ENCODE peak calls at places on chromosome X, in four cellular contexts. V is sigmoid colon, I is thoracic aorta, D is endothelial cell. X is an unnamed sample.

GRCh38 chrX:25012793-25013592 is 2.8 kb downstream of the ARX start:
- DNase-seq in V (no peak), I (no peak), D (no peak), X (no peak)

GRCh38 chrX:679161-679979 is 48.8 kb downstream of the SHOX start:
- DNase-seq in V (no peak), I (no peak), D (no peak), X (no peak)

GRCh38 chrX:63560601-63561218 is 209.6 kb upstream of the SPIN4 start:
- DNase-seq in V (peak), I (peak), D (peak), X (peak)

GRCh38 chrX:1591863-1592127 is 391 bp downstream of the AKAP17A start:
- DNase-seq in V (no peak), I (no peak), D (no peak), X (no peak)

GRCh38 chrX:1244164-1245076 is 24.2 kb upstream of the CSF2RA start:
- DNase-seq in V (no peak), I (no peak), D (no peak), X (peak)

GRCh38 chrX:132101799-132102198 is 26.0 kb downstream of the FRMD7 start:
- DNase-seq in V (no peak), I (no peak), D (no peak), X (no peak)

GRCh38 chrX:6053126-6053625 is 175.5 kb downstream of the NLGN4X start:
- DNase-seq in V (no peak), I (no peak), D (no peak), X (no peak)

GRCh38 chrX:154458116-154458953 is at the start of gene PLXNA3:
- DNase-seq in V (no peak), I (no peak), D (peak), X (peak)

GRCh38 chrX:21756785-21757529 is 959 bp downstream of the SMPX start:
- DNase-seq in V (no peak), I (no peak), D (no peak), X (no peak)

GRCh38 chrX:18010251-18010650 is 149.2 kb upstream of the RAI2 start:
- DNase-seq in V (no peak), I (no peak), D (no peak), X (no peak)

GRCh38 chrX:53193093-53193492 is 31.9 kb downstream of the KDM5C start:
- DNase-seq in V (no peak), I (no peak), D (no peak), X (no peak)

GRCh38 chrX:53188763-53189162 is 36.2 kb downstream of the KDM5C start:
- DNase-seq in V (no peak), I (no peak), D (no peak), X (no peak)

GRCh38 chrX:53194308-53194707 is 30.7 kb downstream of the KDM5C start:
- DNase-seq in V (no peak), I (no peak), D (no peak), X (no peak)

GRCh38 chrX:53186363-53186762 is 38.6 kb downstream of the KDM5C start:
- DNase-seq in V (no peak), I (no peak), D (no peak), X (no peak)

DNA sequence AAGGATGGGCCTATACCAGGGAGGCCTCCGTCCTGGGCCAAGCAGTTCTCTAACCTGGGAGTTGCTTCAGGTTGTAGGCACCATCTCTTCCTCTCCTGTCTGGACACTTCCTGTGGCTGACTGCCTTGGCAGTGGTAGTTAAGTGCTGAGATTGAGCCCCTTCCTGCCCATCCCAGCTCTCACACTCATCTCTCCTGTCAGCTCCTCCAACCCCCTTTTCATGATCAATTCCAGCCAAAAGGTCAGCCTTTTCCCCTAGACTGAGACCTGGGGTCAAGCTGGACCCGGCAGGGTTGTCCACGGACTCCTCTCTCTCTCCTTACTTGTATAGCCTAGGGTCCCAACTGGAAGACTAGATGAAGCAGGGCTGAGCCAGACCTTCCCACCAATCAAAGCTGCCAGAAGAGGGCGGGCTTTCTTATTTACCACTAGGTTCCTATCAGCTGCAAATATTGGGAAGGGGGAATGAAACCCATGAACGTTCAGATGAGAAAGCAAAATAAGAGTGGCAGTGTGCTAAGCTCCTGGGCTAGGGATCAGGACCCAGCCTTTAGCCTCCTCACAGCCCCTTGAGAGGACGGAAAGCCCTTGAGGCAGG is 34.5 kb downstream of the KDM5C start:
- DNase-seq in V (no peak), I (no peak), D (peak), X (no peak)
- TF ChIP-seq CTCF in V (no peak), I (no peak), D (no peak), X (peak)

DNA sequence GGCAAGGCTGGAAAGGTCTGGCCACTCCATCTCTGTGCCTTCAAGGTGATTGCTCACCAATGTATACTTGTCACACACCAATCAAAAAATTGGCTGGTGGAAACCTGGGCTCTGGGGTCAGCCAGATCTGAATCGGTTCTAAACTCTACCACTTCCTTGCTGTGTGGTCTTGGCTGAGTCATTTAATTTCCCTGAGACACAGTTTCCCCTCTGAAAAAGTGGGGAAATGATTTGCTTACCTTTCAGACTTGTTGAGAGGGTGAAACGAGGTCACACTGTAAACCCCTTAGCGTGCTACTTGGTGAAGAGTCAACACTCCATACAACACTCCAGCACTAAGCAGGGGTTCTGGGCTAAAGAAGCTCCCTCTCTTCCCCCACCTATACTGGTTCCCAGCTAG is 252.3 kb upstream of the ZIC3 start:
- DNase-seq in V (no peak), I (no peak), D (no peak), X (no peak)
- TF ChIP-seq CTCF in V (no peak), I (no peak), D (no peak), X (no peak)

DNA sequence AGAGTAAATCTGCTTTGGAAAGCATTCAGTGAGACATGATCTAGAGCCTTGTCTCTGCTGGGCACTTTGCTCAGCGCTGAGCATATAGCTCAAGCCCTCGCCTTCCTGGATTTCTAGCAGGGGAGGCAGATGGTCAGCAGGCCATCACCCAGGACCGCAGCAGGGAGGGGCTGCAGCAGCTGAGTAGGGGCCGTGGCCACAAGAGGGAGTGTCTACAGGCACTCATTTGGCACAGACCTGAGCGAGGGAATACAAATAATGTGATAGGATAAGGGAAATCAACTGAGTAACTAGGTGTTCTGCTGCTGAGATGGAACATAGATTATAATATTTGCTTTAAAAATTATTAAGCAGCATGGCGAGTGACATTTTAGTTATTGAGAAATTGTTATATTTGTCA is 30.2 kb downstream of the OFD1 start:
- DNase-seq in V (no peak), I (no peak), D (peak), X (no peak)
- TF ChIP-seq CTCF in V (no peak), I (no peak), D (no peak), X (no peak)

DNA sequence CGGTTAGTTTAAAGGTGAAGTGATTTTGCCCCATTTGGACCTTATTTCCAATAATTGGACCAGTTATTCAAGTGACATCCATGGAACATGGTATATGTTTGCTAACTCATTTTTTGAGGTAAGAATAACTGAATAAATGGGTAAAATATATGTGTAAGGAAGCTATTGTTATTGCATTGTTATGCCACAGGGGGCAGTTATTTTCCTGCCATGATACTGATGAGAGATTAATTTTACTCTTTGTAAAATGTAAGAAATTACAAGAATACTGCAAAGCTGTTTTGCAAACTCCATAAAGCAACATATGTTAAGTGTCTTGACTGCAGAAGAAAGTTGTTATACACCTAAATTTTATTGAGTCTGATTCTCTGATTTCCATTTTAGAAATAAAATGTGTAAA is 114.0 kb downstream of the IL1RAPL1 start:
- DNase-seq in V (no peak), I (no peak), D (no peak), X (no peak)
- TF ChIP-seq CTCF in V (no peak), I (no peak), D (peak), X (no peak)

GRCh38 chrX:155662297-155662696 is 49.5 kb upstream of the TMLHE start:
- DNase-seq in V (no peak), I (no peak), D (no peak), X (no peak)
- TF ChIP-seq CTCF in V (no peak), I (no peak), D (peak), X (no peak)